ENCODE peak calls at places on chromosomes 1 and 21, in six cellular contexts. N is PC-9, A is PC-3, Q is fibroblast of lung, J is H9, G is GM23338. T is an unnamed sample.

GRCh38 chr1:157566484-157567300 is 14.4 kb upstream of the FCRL5 start:
- DNase-seq in J (no peak), N (no peak), G (peak), Q (no peak), A (no peak), T (no peak)

GRCh38 chr1:73801912-73802429 is 396.0 kb downstream of the LRRIQ3 start:
- DNase-seq in Q (peak), J (no peak), N (no peak), G (no peak), A (peak), T (no peak)

GRCh38 chr21:36690637-36691538 is 8.0 kb upstream of the SIM2 start:
- DNase-seq in G (no peak), A (no peak), N (no peak), Q (no peak), J (no peak), T (no peak)

GRCh38 chr1:204108312-204109141 is 35.6 kb downstream of the SOX13 start:
- DNase-seq in Q (no peak), G (peak), J (peak), A (no peak), N (no peak), T (no peak)

GRCh38 chr1:150152772-150153461 is 3.2 kb downstream of the PLEKHO1 start:
- DNase-seq in A (peak), G (no peak), J (no peak), Q (peak), N (no peak), T (no peak)

GRCh38 chr1:924619-925323 is 1.0 kb downstream of the SAMD11 start:
- DNase-seq in Q (peak), A (peak), G (peak), N (peak), J (peak), T (no peak)

GRCh38 chr1:54173681-54174080 is 20.9 kb upstream of the CDCP2 start:
- DNase-seq in G (no peak), J (no peak), N (no peak), A (no peak), Q (no peak), T (no peak)

GRCh38 chr1:54265661-54266060 is 65.7 kb downstream of the MRPL37 start:
- DNase-seq in G (no peak), A (no peak), N (no peak), J (no peak), Q (no peak), T (no peak)

GRCh38 chr21:46188226-46189212 is 4.3 kb upstream of the SPATC1L start:
- DNase-seq in J (peak), G (peak), N (peak), Q (peak), A (peak), T (no peak)

GRCh38 chr1:164610528-164611222 is 51.7 kb downstream of the PBX1 start:
- DNase-seq in N (no peak), A (no peak), Q (no peak), J (no peak), G (no peak), T (no peak)

GRCh38 chr1:198176179-198176578 is 19.4 kb downstream of the NEK7 start:
- DNase-seq in Q (no peak), G (no peak), J (no peak), N (no peak), A (no peak), T (no peak)

GRCh38 chr1:198174297-198174696 is 17.5 kb downstream of the NEK7 start:
- DNase-seq in Q (peak), A (no peak), N (no peak), G (no peak), J (no peak), T (no peak)

GRCh38 chr1:198175418-198176170 is 18.8 kb downstream of the NEK7 start:
- DNase-seq in G (no peak), N (no peak), A (peak), Q (peak), J (no peak), T (no peak)

GRCh38 chr1:198171667-198172294 is 15.0 kb downstream of the NEK7 start:
- DNase-seq in A (no peak), N (no peak), Q (no peak), G (no peak), J (no peak), T (no peak)

GRCh38 chr1:198173832-198174231 is 17.0 kb downstream of the NEK7 start:
- DNase-seq in Q (no peak), N (no peak), J (no peak), G (no peak), A (no peak), T (no peak)
- H3K27ac ChIP-seq in Q (no peak), N (no peak), J (no peak), G (no peak), A (no peak), T (peak)

DNA sequence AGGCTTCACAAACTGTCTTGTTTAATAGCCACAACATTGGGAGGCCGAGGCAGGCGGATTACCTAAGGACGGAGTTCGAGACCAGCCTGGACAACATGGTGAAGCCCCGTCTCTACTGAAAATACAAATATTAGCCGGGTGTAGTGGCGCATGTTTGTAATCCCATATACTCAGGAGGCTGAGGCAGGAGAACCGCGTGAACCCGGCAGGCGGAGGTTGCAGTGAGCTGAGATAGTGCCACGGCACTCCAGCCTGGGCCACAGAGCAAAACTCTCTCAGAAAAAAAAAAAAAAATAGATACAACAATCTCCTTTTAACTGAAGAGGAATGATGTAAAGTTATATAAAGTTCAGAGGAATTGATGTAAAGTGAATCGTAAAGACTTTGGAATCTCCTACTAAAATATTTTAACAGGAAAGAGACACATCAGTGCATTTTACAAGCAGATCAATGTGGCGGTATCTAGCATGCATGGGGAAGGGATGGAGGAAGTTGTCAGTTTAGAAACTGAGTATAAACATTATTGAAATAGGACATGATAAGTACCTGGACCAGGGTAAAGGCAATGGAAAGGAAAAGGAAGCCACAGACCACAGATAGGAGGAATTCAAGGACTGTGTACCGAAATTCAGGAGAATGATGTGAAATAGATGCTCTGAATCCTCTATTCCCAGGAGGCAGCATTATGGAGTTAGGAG is 41.5 kb downstream of the PTPRC start:
- DNase-seq in G (no peak), N (no peak), A (peak), Q (no peak), J (no peak), T (peak)
- H3K4me2 ChIP-seq in G (no peak), N (no peak), A (peak), Q (no peak), J (no peak), T (peak)

GRCh38 chr1:34779962-34780361 is 1.1 kb upstream of the GJB3 start:
- DNase-seq in A (no peak), Q (no peak), G (no peak), N (no peak), J (no peak), T (no peak)
- H3K27ac ChIP-seq in A (peak), Q (no peak), G (no peak), N (peak), J (no peak), T (no peak)

GRCh38 chr1:177517556-177517955 is 346.8 kb downstream of the BRINP2 start:
- DNase-seq in A (peak), J (no peak), Q (peak), G (no peak), N (no peak), T (no peak)
- H3K4me2 ChIP-seq in A (no peak), J (no peak), Q (no peak), G (no peak), N (no peak), T (no peak)

GRCh38 chr1:153360190-153360589 is 2.5 kb downstream of the S100A9 start:
- DNase-seq in J (no peak), G (no peak), Q (no peak), N (no peak), A (no peak), T (no peak)

GRCh38 chr1:153357076-153357852 is 390 bp upstream of the S100A9 start:
- DNase-seq in A (peak), N (peak), Q (no peak), G (no peak), J (no peak), T (no peak)

GRCh38 chr1:153357853-153358690 is at the start of gene S100A9:
- DNase-seq in N (peak), A (no peak), G (no peak), Q (no peak), J (no peak), T (no peak)

GRCh38 chr1:153359241-153359640 is 1.6 kb downstream of the S100A9 start:
- DNase-seq in A (no peak), G (no peak), N (no peak), J (no peak), Q (no peak), T (no peak)

GRCh38 chr1:153358691-153358975 is 979 bp downstream of the S100A9 start:
- DNase-seq in N (no peak), Q (no peak), G (no peak), J (no peak), A (no peak), T (no peak)
- H3K27ac ChIP-seq in N (peak), Q (no peak), G (no peak), J (no peak), A (no peak), T (no peak)

T was measured in DND-41.